ENCODE peak calls at places on chromosomes 13 and 19, in six cellular contexts. V is endothelial cell, F is AG08395, R is thoracic aorta, G is 8988T, J is choroid plexus epithelial cell. S is an unnamed sample.

GRCh38 chr13:100646871-100647270 is 27.7 kb downstream of the TMTC4 start:
- DNase-seq in V (no peak), F (no peak), R (no peak), G (no peak), J (no peak), S (no peak)

GRCh38 chr13:48078251-48078656 is 16.6 kb downstream of the MED4 start:
- DNase-seq in V (no peak), F (no peak), R (no peak), G (peak), J (peak), S (no peak)

GRCh38 chr13:84037937-84038464 is 155.7 kb upstream of the SLITRK1 start:
- DNase-seq in V (no peak), F (no peak), R (no peak), G (no peak), J (no peak), S (no peak)

GRCh38 chr13:98900442-98900841 is 77.4 kb downstream of the DOCK9 start:
- DNase-seq in V (no peak), F (peak), R (no peak), G (no peak), J (no peak), S (no peak)

GRCh38 chr19:13146763-13147563 is 3.2 kb downstream of the STX10 start:
- DNase-seq in V (no peak), F (no peak), R (no peak), G (no peak), J (peak), S (peak)

GRCh38 chr19:10364644-10365043 is 15.7 kb downstream of the TYK2 start:
- DNase-seq in V (no peak), F (no peak), R (no peak), G (no peak), J (no peak), S (no peak)

GRCh38 chr13:113990321-113990837 is 16.5 kb upstream of the C13orf46 start:
- DNase-seq in V (no peak), F (no peak), R (peak), G (no peak), J (no peak), S (peak)

GRCh38 chr13:31946091-31946770 is 85.3 kb upstream of the FRY start:
- DNase-seq in V (no peak), F (peak), R (no peak), G (no peak), J (peak), S (no peak)

GRCh38 chr13:21616880-21617279 is 12.9 kb upstream of the MICU2 start:
- DNase-seq in V (no peak), F (no peak), R (no peak), G (no peak), J (no peak), S (no peak)

GRCh38 chr13:111265006-111265700 is 55.3 kb upstream of the TEX29 start:
- DNase-seq in V (no peak), F (no peak), R (no peak), G (no peak), J (no peak), S (no peak)